ENCODE peak calls at places on chromosomes 6 and 20, in four cellular contexts. N is stimulated activated CD4-positive, alpha-beta T cell treated with anti-CD3 and anti-CD28 coated beads, TNF-alpha, amount 100 ng/mL, for 4 hours; A is activated gamma-delta T cell treated with anti-CD3 and anti-CD28 coated beads, Interleukin-2, amount 50 U/mL, for 16 hours; F is RWPE1. J is an unnamed sample.

GRCh38 chr6:124466949-124467348 is 495.3 kb upstream of the RNF217 start:
- DNase-seq in F (no peak), A (no peak), N (no peak), J (no peak)

GRCh38 chr20:45470939-45471338 is 1.4 kb downstream of the WFDC2 start:
- DNase-seq in F (no peak), N (no peak), A (no peak), J (no peak)

GRCh38 chr6:141026504-141026903 is 1106.2 kb upstream of the GJE1 start:
- DNase-seq in N (no peak), F (no peak), A (no peak), J (no peak)

GRCh38 chr20:39429716-39430115 is 467.6 kb downstream of the DHX35 start:
- DNase-seq in A (no peak), F (no peak), N (no peak), J (no peak)

GRCh38 chr20:60921021-60921622 is 330.9 kb upstream of the CDH4 start:
- DNase-seq in A (no peak), F (no peak), N (no peak), J (peak)

GRCh38 chr6:164151762-164152161 is 737.2 kb downstream of the QKI start:
- DNase-seq in F (no peak), A (no peak), N (no peak), J (no peak)

GRCh38 chr6:105120570-105120969 is 59.2 kb downstream of the POPDC3 start:
- DNase-seq in F (no peak), A (no peak), N (no peak), J (peak)

GRCh38 chr20:35698298-35699126 is 640 bp downstream of the NFS1 start:
- DNase-seq in F (peak), A (no peak), N (no peak), J (no peak)

GRCh38 chr6:157551041-157551832 is 170.2 kb downstream of the ZDHHC14 start:
- DNase-seq in A (no peak), F (peak), N (no peak), J (no peak)

GRCh38 chr6:30962716-30963115 is 20.8 kb upstream of the MUC21 start:
- DNase-seq in N (no peak), F (no peak), A (no peak), J (no peak)

GRCh38 chr6:114284281-114284680 is 58.5 kb downstream of the HS3ST5 start:
- DNase-seq in F (no peak), A (no peak), N (no peak), J (no peak)

GRCh38 chr20:17806739-17807441 is 107.1 kb downstream of the BANF2 start:
- DNase-seq in N (no peak), F (no peak), A (no peak), J (peak)

GRCh38 chr20:62400021-62400420 is 7.1 kb downstream of the CABLES2 start:
- DNase-seq in A (no peak), N (no peak), F (no peak), J (no peak)

GRCh38 chr6:22748681-22749080 is 179.3 kb downstream of the HDGFL1 start:
- DNase-seq in N (no peak), A (no peak), F (no peak), J (no peak)

GRCh38 chr6:139115980-139116758 is 18.7 kb upstream of the HECA start:
- DNase-seq in F (no peak), A (no peak), N (no peak), J (no peak)

GRCh38 chr6:78611097-78611625 is 256.2 kb upstream of the IRAK1BP1 start:
- DNase-seq in A (no peak), N (no peak), F (no peak), J (no peak)

GRCh38 chr6:120211955-120212792 is 862.6 kb upstream of the MAN1A1 start:
- DNase-seq in N (no peak), A (no peak), F (peak), J (no peak)

GRCh38 chr20:63312268-63312667 is 19.3 kb downstream of the COL20A1 start:
- DNase-seq in N (no peak), A (no peak), F (no peak), J (no peak)

GRCh38 chr20:43715044-43715443 is 11.8 kb downstream of the GTSF1L start:
- DNase-seq in N (no peak), F (no peak), A (no peak), J (no peak)

GRCh38 chr6:13336553-13336952 is 8.2 kb upstream of the TBC1D7 start:
- DNase-seq in N (peak), A (peak), F (peak), J (peak)

GRCh38 chr20:46970937-46971630 is 76.4 kb downstream of the EYA2 start:
- DNase-seq in F (peak), N (no peak), A (no peak), J (peak)

GRCh38 chr6:137787016-137787415 is 80.0 kb upstream of the TNFAIP3 start:
- DNase-seq in N (no peak), A (no peak), F (no peak), J (no peak)

GRCh38 chr20:54502179-54502578 is 26.8 kb downstream of the DOK5 start:
- DNase-seq in N (no peak), F (no peak), A (no peak), J (peak)

GRCh38 chr20:41276317-41276751 is 41.2 kb downstream of the ZHX3 start:
- DNase-seq in A (no peak), F (no peak), N (no peak), J (no peak)

GRCh38 chr20:62359491-62360121 is 7.5 kb downstream of the LAMA5 start:
- DNase-seq in N (no peak), A (no peak), F (peak), J (no peak)

GRCh38 chr20:62995898-62996595 is 10.7 kb downstream of the BHLHE23 start:
- DNase-seq in F (no peak), A (no peak), N (no peak), J (no peak)

GRCh38 chr20:43558412-43559146 is at the start of gene SGK2:
- DNase-seq in F (no peak), N (no peak), A (no peak), J (peak)

GRCh38 chr20:59809630-59810375 is 123.6 kb downstream of the SYCP2 start:
- DNase-seq in F (no peak), N (no peak), A (no peak), J (no peak)

GRCh38 chr20:59770270-59770669 is 163.2 kb downstream of the SYCP2 start:
- DNase-seq in F (peak), N (no peak), A (no peak), J (no peak)

GRCh38 chr6:107192739-107193296 is 77.5 kb upstream of the BEND3 start:
- DNase-seq in A (no peak), F (no peak), N (no peak), J (no peak)

GRCh38 chr6:112307707-112308106 is 39.4 kb upstream of the RFPL4B start:
- DNase-seq in F (no peak), N (no peak), A (no peak), J (peak)

GRCh38 chr6:70216767-70217166 is 86.1 kb downstream of the COL9A1 start:
- DNase-seq in A (no peak), N (no peak), F (no peak), J (no peak)

GRCh38 chr6:14224359-14225103 is 107.0 kb downstream of the CD83 start:
- DNase-seq in F (no peak), A (no peak), N (no peak), J (no peak)